ENCODE peak calls at places on chromosomes 12 and 14, in nine cellular contexts. P is astrocyte, Q is IMR-90, W is body of pancreas, U is BJ, R is H1, V is HAP-1, B is vagina, F is Panc1. Z is an unnamed sample. For H3K36me3 and H3K27me3, the result is how much of the 10 kb centered on the place peaks cover.

GRCh38 chr12:114945351-114945750 is 261.4 kb upstream of the TBX3 start:
- DNase-seq in B (no peak), V (no peak), P (peak), R (no peak), F (no peak), U (no peak), Q (no peak), W (no peak), Z (no peak)

GRCh38 chr12:57582440-57582839 is 8.6 kb upstream of the PIP4K2C start:
- DNase-seq in V (no peak), U (no peak), P (no peak), R (no peak), Q (no peak), B (no peak), W (no peak), F (no peak), Z (no peak)

GRCh38 chr12:124506145-124506831 is 61.1 kb downstream of the NCOR2 start:
- DNase-seq in W (peak), Q (no peak), U (peak), P (peak), V (peak), F (no peak), R (no peak), B (no peak), Z (no peak)

GRCh38 chr12:6053541-6053940 is 70.9 kb downstream of the VWF start:
- DNase-seq in W (peak), V (no peak), F (no peak), U (no peak), B (no peak), Q (peak), R (no peak), P (peak), Z (no peak)

GRCh38 chr12:11577658-11578260 is 71.7 kb upstream of the ETV6 start:
- DNase-seq in U (no peak), Q (peak), B (no peak), P (peak), F (no peak), W (no peak), R (no peak), V (no peak), Z (no peak)

GRCh38 chr12:110743571-110744093 is 941 bp upstream of the PPP1CC start:
- DNase-seq in P (no peak), B (no peak), Q (no peak), U (no peak), F (no peak), V (peak), W (no peak), R (no peak), Z (peak)

GRCh38 chr12:125772403-125772802 is 707.2 kb downstream of the AACS start:
- DNase-seq in P (no peak), B (no peak), F (no peak), U (no peak), V (no peak), R (no peak), Q (no peak), W (no peak), Z (no peak)

GRCh38 chr14:53850714-53851296 is 105.8 kb downstream of the BMP4 start:
- DNase-seq in R (no peak), B (no peak), Q (peak), W (no peak), U (peak), V (no peak), F (no peak), P (peak), Z (no peak)

GRCh38 chr12:27705263-27705662 is 5.4 kb upstream of the MRPS35 start:
- DNase-seq in F (no peak), Q (no peak), P (no peak), B (no peak), W (no peak), U (no peak), V (peak), R (no peak), Z (peak)

GRCh38 chr14:39229222-39229543 is 4.5 kb upstream of the MIA2 start:
- DNase-seq in W (no peak), B (no peak), F (no peak), R (no peak), Q (peak), V (no peak), P (no peak), U (no peak), Z (no peak)

GRCh38 chr14:23421594-23421993 is 13.5 kb upstream of the MYH6 start:
- DNase-seq in F (no peak), P (no peak), B (no peak), W (no peak), U (no peak), V (no peak), R (no peak), Q (no peak), Z (no peak)

GRCh38 chr14:100664234-100664633 is 62.5 kb upstream of the DLK1 start:
- DNase-seq in W (no peak), Q (no peak), R (no peak), P (no peak), B (no peak), U (no peak), F (no peak), V (no peak), Z (no peak)

GRCh38 chr12:108516511-108517275 is 1.6 kb downstream of the FICD start:
- DNase-seq in F (no peak), Q (no peak), U (no peak), R (no peak), P (no peak), B (no peak), W (no peak), V (peak), Z (peak)

GRCh38 chr14:50831704-50832130 is 755 bp upstream of the NIN start:
- DNase-seq in B (no peak), R (no peak), P (no peak), U (no peak), W (no peak), V (no peak), Q (no peak), F (no peak), Z (no peak)

GRCh38 chr14:49863483-49864262 is 11.1 kb upstream of the NEMF start:
- DNase-seq in F (no peak), W (no peak), V (no peak), R (no peak), P (no peak), B (no peak), Q (no peak), U (no peak), Z (no peak)

GRCh38 chr14:65879218-65880009 is 466.9 kb downstream of the FUT8 start:
- DNase-seq in W (no peak), F (peak), R (no peak), Q (peak), B (no peak), P (peak), V (no peak), U (no peak), Z (no peak)

GRCh38 chr14:61525293-61526011 is 169.9 kb upstream of the HIF1A start:
- DNase-seq in R (no peak), Q (peak), W (peak), U (no peak), B (no peak), F (no peak), V (no peak), P (peak), Z (no peak)

GRCh38 chr12:38384816-38385491 is 68.4 kb downstream of the ALG10B start:
- DNase-seq in P (no peak), V (peak), Q (no peak), W (no peak), F (no peak), B (no peak), U (no peak), R (peak), Z (peak)

GRCh38 chr12:76259660-76260389 is 88.4 kb downstream of the BBS10 start:
- DNase-seq in P (peak), F (no peak), V (no peak), B (no peak), U (peak), W (no peak), Q (peak), R (no peak), Z (no peak)

GRCh38 chr14:84064756-84065155 is 1465.2 kb upstream of the FLRT2 start:
- DNase-seq in U (no peak), R (no peak), B (no peak), F (no peak), V (no peak), Q (no peak), W (no peak), P (no peak), Z (no peak)

GRCh38 chr14:61607570-61608244 is 87.6 kb upstream of the HIF1A start:
- DNase-seq in V (no peak), W (no peak), R (no peak), F (no peak), B (no peak), P (no peak), U (no peak), Q (no peak), Z (no peak)

GRCh38 chr12:93886533-93887511 is 209.6 kb downstream of the CRADD start:
- DNase-seq in U (peak), F (no peak), B (no peak), W (no peak), R (no peak), Q (peak), P (peak), V (no peak), Z (no peak)

GRCh38 chr12:100027671-100028070 is 42.9 kb upstream of the ANKS1B start:
- DNase-seq in V (no peak), R (no peak), F (no peak), P (no peak), U (no peak), Q (no peak), W (no peak), B (no peak), Z (no peak)

GRCh38 chr12:49954863-49955830 is 4.6 kb downstream of the AQP2 start:
- DNase-seq in P (no peak), B (no peak), U (no peak), V (no peak), F (no peak), Q (no peak), W (no peak), R (no peak), Z (peak)
- H3K4me3 ChIP-seq in P (no peak), B (no peak), U (no peak), V (no peak), F (no peak), Q (no peak), W (no peak), R (peak), Z (peak)

DNA sequence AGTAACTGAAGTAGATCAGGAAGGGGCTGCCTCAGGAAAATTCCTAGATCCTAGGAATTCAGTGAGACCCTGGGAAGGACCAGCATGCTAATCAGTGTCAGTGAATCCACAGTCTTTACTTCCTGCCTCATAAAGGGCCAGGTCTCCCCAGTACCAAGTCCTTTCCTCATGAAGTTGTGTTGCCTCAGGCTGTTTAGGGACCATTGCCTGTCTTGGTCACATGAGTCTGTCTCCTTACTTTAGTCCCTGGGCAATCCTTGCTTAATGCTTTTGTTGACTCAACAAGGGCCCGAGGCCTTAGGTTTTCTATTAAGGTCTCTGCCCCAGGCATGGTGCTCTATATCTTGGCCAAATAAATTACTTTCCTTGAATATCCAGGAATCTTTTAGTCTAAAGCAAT is 16.1 kb upstream of the ATF1 start:
- DNase-seq in P (no peak), Q (no peak), W (no peak), B (no peak), R (no peak), F (no peak), V (no peak), U (no peak), Z (no peak)
- H3K36me3 ChIP-seq in P (under half), Q (under half), W (under half), B (under half), R (under half), F (under half), V (under half), U (under half), Z (under half)

GRCh38 chr14:59687663-59688062 is 111.1 kb upstream of the CCDC175 start:
- DNase-seq in Q (no peak), P (no peak), R (no peak), V (no peak), B (no peak), F (no peak), U (no peak), W (no peak), Z (no peak)
- H3K27me3 ChIP-seq in Q (under half), P (under half), R (under half), V (under half), B (under half), F (under half), U (under half), W (under half), Z (under half)

DNA sequence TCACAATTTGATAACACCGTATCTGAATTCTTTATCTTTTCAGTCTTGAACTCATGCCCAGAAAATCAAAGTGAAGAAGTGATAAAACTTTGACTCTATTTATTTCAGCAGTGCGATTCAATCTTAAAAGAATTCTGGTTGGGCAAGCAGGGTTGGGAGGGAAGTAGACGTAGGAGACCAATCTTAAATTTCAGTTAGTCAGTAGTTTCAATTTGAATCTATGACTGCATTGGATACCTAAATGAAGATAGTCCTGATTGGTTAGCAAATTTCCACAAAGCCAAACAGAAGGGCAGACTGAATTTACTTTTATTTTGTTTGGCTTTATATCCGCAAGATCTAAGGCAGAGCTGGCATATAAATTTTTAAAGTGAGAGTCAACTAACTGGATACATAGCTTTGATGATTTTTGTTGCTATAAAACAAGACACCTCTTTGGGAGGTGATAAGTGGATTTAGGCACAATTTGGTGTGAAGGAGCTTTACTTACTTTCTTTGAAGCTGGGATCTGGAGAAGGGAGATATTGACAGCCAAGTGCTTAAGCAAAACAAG is 2.6 kb downstream of the ACSS3 start:
- DNase-seq in V (no peak), R (no peak), U (no peak), Q (peak), P (peak), F (no peak), B (no peak), W (no peak), Z (no peak)
- H3K4me3 ChIP-seq in V (no peak), R (no peak), U (no peak), Q (no peak), P (no peak), F (no peak), B (peak), W (no peak), Z (no peak)

GRCh38 chr12:88371416-88372183 is 208.7 kb downstream of the KITLG start:
- DNase-seq in R (no peak), F (no peak), P (no peak), B (no peak), U (no peak), Q (no peak), W (no peak), V (peak), Z (no peak)

GRCh38 chr12:88375960-88376305 is 204.3 kb downstream of the KITLG start:
- DNase-seq in B (no peak), Q (no peak), P (no peak), U (no peak), W (no peak), R (no peak), F (no peak), V (no peak), Z (no peak)

GRCh38 chr12:88377973-88378372 is 202.3 kb downstream of the KITLG start:
- DNase-seq in R (no peak), Q (no peak), U (no peak), W (no peak), V (no peak), F (no peak), P (no peak), B (no peak), Z (no peak)

GRCh38 chr12:88375301-88375959 is 204.8 kb downstream of the KITLG start:
- DNase-seq in F (no peak), U (no peak), P (no peak), B (no peak), Q (no peak), W (no peak), R (no peak), V (no peak), Z (no peak)
- H3K36me3 ChIP-seq in F (under half), U (under half), P (under half), B (under half), Q (under half), W (under half), R (under half), V (under half), Z (under half)